ENCODE peak calls at places on chromosomes 13 and 19, in six cellular contexts. J, T, M, N, C and L are unnamed samples.

GRCh38 chr19:1944916-1945561 is 4.1 kb downstream of the CSNK1G2 start:
- DNase-seq in J (no peak), T (no peak), M (no peak), N (no peak), C (no peak), L (no peak)

GRCh38 chr19:23287620-23288019 is 37.4 kb upstream of the ZNF724 start:
- DNase-seq in J (no peak), T (no peak), M (no peak), N (no peak), C (no peak), L (peak; percentile 22)

GRCh38 chr13:113366031-113366588 is 2.2 kb upstream of the GRTP1 start:
- DNase-seq in J (peak; percentile 18), T (no peak), M (no peak), N (no peak), C (no peak), L (no peak)

GRCh38 chr13:77767413-77767812 is 69.9 kb downstream of the SLAIN1 start:
- DNase-seq in J (no peak), T (no peak), M (no peak), N (no peak), C (no peak), L (no peak)

GRCh38 chr19:10228925-10229324 is 2.2 kb downstream of the S1PR2 start:
- DNase-seq in J (peak; percentile 41), T (peak; percentile 66), M (no peak), N (peak; percentile 53), C (no peak), L (peak; percentile 80)

GRCh38 chr19:29259153-29259552 is 46.2 kb upstream of the UQCRFS1 start:
- DNase-seq in J (no peak), T (peak; percentile 39), M (no peak), N (no peak), C (no peak), L (peak; percentile 55)

GRCh38 chr13:37192986-37193385 is 87.5 kb upstream of the CSNK1A1L start:
- DNase-seq in J (peak; percentile 9), T (no peak), M (no peak), N (no peak), C (no peak), L (no peak)

GRCh38 chr19:19402656-19403372 is 2.7 kb upstream of the GATAD2A start:
- DNase-seq in J (no peak), T (no peak), M (no peak), N (peak; percentile 52), C (no peak), L (no peak)

DNA sequence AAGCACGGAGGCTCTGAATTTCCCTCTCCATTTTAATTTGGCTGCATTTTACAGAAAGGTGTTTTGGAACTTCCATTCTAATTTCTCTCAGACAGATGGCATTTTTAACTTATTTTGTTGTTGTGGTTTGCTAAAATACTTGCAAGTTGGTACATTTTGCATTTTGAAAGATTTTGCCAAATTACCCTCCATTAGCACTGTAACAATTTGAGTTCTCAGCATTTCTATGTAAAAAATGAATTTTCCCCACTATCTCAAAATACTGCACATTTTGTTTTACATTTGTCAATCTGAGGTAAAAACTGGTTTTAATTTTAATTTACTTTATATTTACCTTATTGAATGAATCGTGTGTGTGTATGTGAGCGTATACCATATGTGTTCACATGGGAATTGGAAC is 7.0 kb upstream of the HNRNPL start:
- DNase-seq in J (no peak), T (no peak), M (no peak), N (no peak), C (no peak), L (no peak)
- H4K8ac ChIP-seq in J (no peak overlapping the region), T (no peak overlapping the region), M (no peak overlapping the region), N (no peak overlapping the region), C (no peak overlapping the region), L (no peak overlapping the region)

GRCh38 chr13:34878354-34878753 is 63.7 kb upstream of the NBEA start:
- DNase-seq in J (no peak), T (no peak), M (no peak), N (no peak), C (no peak), L (no peak)
- H4K8ac ChIP-seq in J (no peak overlapping the region), T (no peak overlapping the region), M (no peak overlapping the region), N (no peak overlapping the region), C (no peak overlapping the region), L (no peak overlapping the region)

GRCh38 chr19:49809987-49810389 is 3.1 kb downstream of the FUZ start:
- DNase-seq in J (no peak), T (no peak), M (no peak), N (no peak), C (no peak), L (no peak)

GRCh38 chr19:49814010-49814409 is 918 bp upstream of the FUZ start:
- DNase-seq in J (no peak), T (no peak), M (no peak), N (no peak), C (no peak), L (no peak)

GRCh38 chr19:49811328-49811727 is 1.8 kb downstream of the FUZ start:
- DNase-seq in J (no peak), T (no peak), M (no peak), N (no peak), C (no peak), L (no peak)

GRCh38 chr19:49812997-49813861 is at the start of gene FUZ:
- DNase-seq in J (peak; percentile 99), T (peak; percentile 99), M (peak; percentile 97), N (peak; percentile 99), C (peak; percentile 96), L (peak; percentile 100)

GRCh38 chr19:49812452-49812996 is 568 bp downstream of the FUZ start:
- DNase-seq in J (no peak), T (no peak), M (no peak), N (no peak), C (no peak), L (no peak)
- H4K8ac ChIP-seq in J (peak overlapping the region; percentile 99), T (no peak overlapping the region), M (no peak overlapping the region), N (peak overlapping the region; percentile 94), C (peak overlapping the region; percentile 93), L (no peak overlapping the region)

DNA sequence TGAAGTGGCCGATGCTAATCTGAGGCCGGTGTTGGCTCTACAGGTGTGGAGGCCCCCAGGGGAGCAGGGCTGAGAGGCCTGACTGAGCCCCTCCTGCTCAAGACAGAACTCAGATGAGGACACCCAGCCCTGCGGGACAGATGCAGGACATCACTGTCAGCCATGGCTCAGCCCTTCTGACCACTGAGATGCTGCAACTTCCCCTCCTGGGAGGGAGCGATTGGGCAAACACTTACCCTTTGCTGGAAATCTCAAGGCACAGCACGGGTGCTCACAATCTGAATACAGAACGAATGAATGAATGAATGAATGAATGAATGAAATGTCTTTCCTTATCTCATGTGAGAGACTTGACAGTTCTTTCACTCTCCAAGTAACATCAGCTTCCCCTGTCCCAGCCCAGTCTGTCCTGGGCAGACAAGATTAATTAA is 3.5 kb upstream of the SIGLEC7 start:
- DNase-seq in J (no peak), T (no peak), M (no peak), N (no peak), C (no peak), L (no peak)
- H4K8ac ChIP-seq in J (no peak overlapping the region), T (no peak overlapping the region), M (no peak overlapping the region), N (peak overlapping the region; percentile 28), C (no peak overlapping the region), L (no peak overlapping the region)

GRCh38 chr19:34999498-35000337 is at the start of gene GRAMD1A:
- DNase-seq in J (peak; percentile 80), T (peak; percentile 86), M (peak; percentile 82), N (peak; percentile 90), C (peak; percentile 69), L (peak; percentile 92)
- H4K8ac ChIP-seq in J (peak within 1 kb of the TSS; percentile 98), T (no peak within 1 kb of the TSS), M (no peak within 1 kb of the TSS), N (peak within 1 kb of the TSS; percentile 74), C (peak within 1 kb of the TSS; percentile 90), L (peak within 1 kb of the TSS; percentile 77)

GRCh38 chr19:35648017-35648961 is at the start of gene COX6B1:
- DNase-seq in J (peak; percentile 96), T (peak; percentile 97), M (peak; percentile 88), N (peak; percentile 99), C (peak; percentile 88), L (peak; percentile 99)
- H4K8ac ChIP-seq in J (peak within 1 kb of the TSS; percentile 86), T (no peak within 1 kb of the TSS), M (no peak within 1 kb of the TSS), N (no peak within 1 kb of the TSS), C (peak within 1 kb of the TSS; percentile 74), L (no peak within 1 kb of the TSS)